ENCODE peak calls at places on chromosomes 5 and 9, in ten cellular contexts. M is mucosa of descending colon; B is psoas muscle; Y is endodermal cell; A is stomach; X is GM23338; D is GM12878; G is prostate gland; E is CD8-positive, alpha-beta T cell; J is A549. P is an unnamed sample.

GRCh38 chr5:100406640-100407039 is 128.5 kb upstream of the FAM174A start:
- DNase-seq in A (no peak), M (no peak), Y (no peak), D (no peak), E (no peak), X (no peak), J (no peak), B (no peak), G (no peak), P (no peak)

GRCh38 chr5:153767221-153768218 is 271.2 kb downstream of the FAM114A2 start:
- DNase-seq in J (no peak), X (no peak), B (no peak), E (no peak), A (no peak), M (no peak), D (no peak), G (no peak), Y (no peak), P (no peak)

GRCh38 chr5:116536279-116537161 is 38.1 kb downstream of the SEMA6A start:
- DNase-seq in D (no peak), X (no peak), E (no peak), Y (no peak), J (no peak), M (no peak), A (no peak), G (no peak), B (no peak), P (no peak)

GRCh38 chr9:129584136-129584535 is 36.8 kb downstream of the C9orf50 start:
- DNase-seq in E (peak), B (peak), D (peak), M (no peak), A (peak), G (peak), Y (peak), J (peak), X (peak), P (peak)

GRCh38 chr5:156774273-156774672 is 75.8 kb upstream of the PPP1R2B start:
- DNase-seq in Y (no peak), A (no peak), J (no peak), G (no peak), D (no peak), B (no peak), E (no peak), M (no peak), X (no peak), P (no peak)

GRCh38 chr9:108761530-108762347 is 94.0 kb downstream of the ACTL7B start:
- DNase-seq in A (peak), G (peak), E (no peak), J (peak), D (no peak), X (peak), M (no peak), B (peak), Y (peak), P (peak)

GRCh38 chr5:159936686-159937329 is 20.5 kb downstream of the ADRA1B start:
- DNase-seq in M (no peak), B (no peak), Y (peak), G (no peak), D (no peak), A (no peak), X (no peak), J (no peak), E (no peak), P (peak)

GRCh38 chr5:8714197-8714596 is 831.7 kb downstream of the SEMA5A start:
- DNase-seq in B (no peak), J (no peak), D (no peak), A (no peak), M (no peak), Y (no peak), G (no peak), X (no peak), E (no peak), P (no peak)

GRCh38 chr5:94499806-94500205 is 118.6 kb downstream of the KIAA0825 start:
- DNase-seq in E (no peak), J (no peak), A (no peak), D (no peak), B (no peak), M (no peak), G (no peak), Y (no peak), X (no peak), P (no peak)

GRCh38 chr5:41796061-41796460 is 74.2 kb downstream of the OXCT1 start:
- DNase-seq in X (no peak), A (no peak), B (no peak), M (no peak), G (no peak), Y (no peak), D (no peak), J (no peak), E (no peak), P (no peak)

GRCh38 chr5:143182901-143183820 is 220.3 kb downstream of the NR3C1 start:
- DNase-seq in M (no peak), A (peak), E (no peak), B (peak), J (no peak), G (no peak), X (no peak), D (peak), Y (no peak), P (no peak)

GRCh38 chr5:162227075-162227474 is 159.5 kb downstream of the GABRG2 start:
- DNase-seq in X (peak), B (no peak), E (no peak), D (no peak), G (no peak), J (no peak), Y (peak), A (no peak), M (no peak), P (no peak)

DNA sequence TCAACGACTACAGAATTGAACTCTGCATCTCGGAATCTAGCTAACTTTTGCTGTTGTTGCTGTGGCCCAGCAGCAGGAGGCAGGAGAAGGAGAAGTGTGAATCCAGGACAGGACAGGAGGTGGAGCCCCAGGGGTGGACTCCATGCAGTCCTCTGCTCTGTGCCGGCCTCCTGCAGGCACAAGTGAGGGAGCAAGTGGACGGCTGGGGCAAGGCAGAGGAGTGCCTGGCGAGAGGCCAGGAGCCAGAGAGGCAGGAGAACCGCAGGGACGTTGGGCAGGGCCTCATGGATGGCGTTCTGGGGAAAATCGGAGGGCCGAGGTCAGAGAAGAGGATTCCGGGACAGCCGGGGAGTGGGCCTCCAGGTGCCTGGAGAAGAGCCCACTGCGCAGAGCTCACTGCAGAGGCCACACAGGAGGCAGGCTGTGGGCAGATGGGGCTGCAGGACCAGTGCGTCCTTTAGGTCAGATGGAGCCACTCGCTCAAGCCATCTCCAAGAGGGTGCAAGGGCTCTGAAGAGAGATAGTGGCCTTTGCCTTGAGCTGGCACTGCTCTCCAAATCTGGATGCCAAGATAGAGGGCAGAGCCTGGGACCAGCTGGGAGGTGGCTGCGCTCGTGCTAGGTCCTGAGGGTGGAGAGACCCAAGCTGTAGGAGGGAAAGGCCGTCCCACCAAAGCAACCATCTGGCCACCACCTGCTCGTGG is 214.0 kb downstream of the FANCC start:
- DNase-seq in J (no peak), D (no peak), E (no peak), G (no peak), M (no peak), B (no peak), A (no peak), X (peak), Y (peak), P (no peak)
- TF ChIP-seq CTCF in J (no peak), D (no peak), E (no peak), G (no peak), M (no peak), B (no peak), A (no peak), X (peak), Y (peak), P (peak)

GRCh38 chr9:70421020-70421271 is 6.5 kb upstream of the KLF9 start:
- DNase-seq in E (no peak), D (no peak), M (no peak), G (no peak), Y (no peak), A (no peak), X (no peak), J (no peak), B (no peak), P (no peak)

GRCh38 chr9:70420267-70421019 is 6.0 kb upstream of the KLF9 start:
- DNase-seq in D (no peak), E (peak), M (peak), Y (peak), J (peak), B (peak), A (peak), G (peak), X (peak), P (peak)

GRCh38 chr9:70422371-70423043 is 8.1 kb upstream of the KLF9 start:
- DNase-seq in J (no peak), D (no peak), G (no peak), X (no peak), B (no peak), A (no peak), M (no peak), E (no peak), Y (no peak), P (no peak)

GRCh38 chr9:70419546-70420266 is 5.2 kb upstream of the KLF9 start:
- DNase-seq in A (peak), E (peak), J (peak), D (peak), X (peak), Y (peak), M (peak), G (peak), B (peak), P (peak)

GRCh38 chr9:70421272-70422180 is 7.1 kb upstream of the KLF9 start:
- DNase-seq in J (no peak), X (peak), G (no peak), A (no peak), Y (no peak), D (no peak), B (no peak), E (no peak), M (no peak), P (no peak)
- H3K4me3 ChIP-seq in J (peak), X (peak), G (peak), A (peak), Y (peak), D (no peak), B (peak), E (peak), M (no peak), P (no peak)

GRCh38 chr5:96935556-96936430 is at the start of gene LNPEP:
- DNase-seq in E (peak), M (peak), G (peak), Y (peak), A (peak), X (peak), D (peak), J (peak), B (peak), P (peak)

GRCh38 chr5:96934291-96934694 is 1.6 kb upstream of the LNPEP start:
- DNase-seq in D (no peak), J (no peak), X (no peak), A (no peak), G (peak), Y (no peak), B (no peak), M (no peak), E (no peak), P (no peak)

GRCh38 chr5:96936431-96937221 is 746 bp downstream of the LNPEP start:
- DNase-seq in Y (peak), G (peak), A (peak), J (peak), M (peak), D (no peak), X (peak), B (peak), E (peak), P (peak)

GRCh38 chr5:96933764-96934163 is 2.1 kb upstream of the LNPEP start:
- DNase-seq in D (no peak), A (no peak), J (no peak), B (no peak), X (no peak), M (no peak), E (no peak), G (no peak), Y (no peak), P (peak)

DNA sequence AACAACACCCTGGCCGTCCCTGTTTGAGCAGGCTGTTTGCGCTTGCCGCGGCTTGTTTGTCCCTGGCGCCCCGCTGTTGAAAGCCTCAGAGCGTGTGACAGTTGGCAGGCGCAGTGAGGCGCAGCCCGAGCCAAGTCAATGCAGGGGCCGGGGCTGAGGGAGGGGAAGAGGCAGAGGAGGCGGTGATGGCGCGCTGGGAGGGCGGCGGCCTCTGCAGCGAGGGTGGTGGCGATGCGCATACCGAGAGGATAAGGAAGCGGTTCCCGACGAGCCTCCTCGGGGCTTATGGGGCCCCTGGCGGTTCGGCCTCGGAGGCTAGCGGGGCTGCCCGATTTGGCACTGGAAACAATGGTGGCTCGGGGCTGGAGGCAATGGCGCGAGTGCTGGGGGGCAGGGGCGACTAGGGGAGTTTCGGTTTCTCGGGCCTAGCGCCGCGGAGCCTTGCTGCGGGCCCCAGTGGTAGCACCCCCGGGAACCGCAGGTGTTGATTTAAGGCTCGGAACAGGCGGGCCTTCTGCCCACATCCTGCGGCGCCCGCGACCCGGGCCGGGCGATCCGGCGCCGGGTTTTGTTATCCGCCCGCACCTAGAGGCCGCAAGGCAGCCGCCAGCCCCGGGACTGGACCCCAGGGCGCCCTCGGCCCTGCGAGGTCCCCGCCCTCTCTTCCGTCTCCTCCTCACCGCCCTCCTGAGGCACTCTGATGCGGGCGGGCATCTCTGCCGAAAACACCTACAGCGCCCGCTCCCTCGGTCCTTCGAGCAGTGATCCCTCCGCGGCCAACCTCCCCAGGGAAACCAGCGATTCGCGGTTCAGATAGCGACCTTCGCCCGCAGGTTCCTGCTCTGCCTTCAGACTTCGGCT is 955 bp upstream of the LNPEP start:
- DNase-seq in D (peak), G (peak), X (peak), Y (peak), A (peak), E (peak), M (peak), B (peak), J (peak), P (peak)
- TF ChIP-seq CTCF in D (no peak), G (peak), X (no peak), Y (peak), A (no peak), E (no peak), M (no peak), B (no peak), J (no peak), P (no peak)

DNA sequence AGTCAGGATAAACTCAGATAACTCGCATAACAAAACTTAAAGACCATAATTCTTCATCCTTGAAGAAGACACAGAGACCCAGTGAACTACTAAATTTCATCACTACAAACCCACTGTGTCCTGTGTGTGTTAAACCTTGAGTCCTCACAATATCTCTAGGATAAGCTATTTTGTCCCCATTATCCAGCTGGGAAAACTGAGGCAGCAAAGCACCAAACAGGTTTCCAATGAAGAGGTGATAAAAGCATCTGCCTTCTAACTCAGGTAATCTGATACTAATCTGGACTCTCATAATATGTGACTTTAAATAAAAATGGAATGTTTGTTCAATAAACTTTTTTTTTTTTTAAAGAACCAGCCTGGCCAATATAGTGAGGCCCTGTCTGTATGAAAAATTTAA is 62.7 kb upstream of the PPP2CA start:
- DNase-seq in Y (no peak), D (no peak), E (no peak), B (no peak), A (no peak), J (no peak), X (no peak), G (no peak), M (no peak), P (no peak)
- H3K4me3 ChIP-seq in Y (no peak), D (no peak), E (no peak), B (no peak), A (no peak), J (no peak), X (no peak), G (no peak), M (no peak), P (no peak)

GRCh38 chr5:61816585-61817450 is 484.8 kb downstream of the ZSWIM6 start:
- DNase-seq in Y (no peak), M (no peak), X (no peak), B (no peak), E (no peak), D (no peak), G (no peak), J (no peak), A (no peak), P (peak)

GRCh38 chr5:61817472-61818326 is 485.6 kb downstream of the ZSWIM6 start:
- DNase-seq in B (no peak), A (peak), X (peak), Y (peak), G (peak), J (peak), D (no peak), M (no peak), E (no peak), P (peak)

GRCh38 chr5:61816146-61816545 is 484.1 kb downstream of the ZSWIM6 start:
- DNase-seq in G (no peak), D (no peak), X (no peak), J (no peak), A (no peak), M (no peak), B (no peak), E (no peak), Y (no peak), P (no peak)

GRCh38 chr5:61813361-61813760 is 481.3 kb downstream of the ZSWIM6 start:
- DNase-seq in E (no peak), Y (no peak), J (no peak), D (no peak), A (no peak), X (no peak), B (no peak), M (no peak), G (no peak), P (peak)

GRCh38 chr5:61815343-61815742 is 483.3 kb downstream of the ZSWIM6 start:
- DNase-seq in G (no peak), X (no peak), Y (no peak), M (no peak), E (no peak), B (no peak), A (no peak), D (no peak), J (no peak), P (no peak)
- TF ChIP-seq CTCF in G (no peak), X (no peak), Y (no peak), M (no peak), E (no peak), B (no peak), A (no peak), D (no peak), J (no peak), P (no peak)

GRCh38 chr9:3277200-3277599 is 248.6 kb downstream of the RFX3 start:
- DNase-seq in G (no peak), D (no peak), E (no peak), J (no peak), B (no peak), M (no peak), Y (no peak), A (no peak), X (no peak), P (no peak)
- H3K4me3 ChIP-seq in G (no peak), D (no peak), E (no peak), J (no peak), B (no peak), M (no peak), Y (no peak), A (no peak), X (no peak), P (no peak)

GRCh38 chr5:168292783-168293696 is 1.6 kb downstream of the WWC1 start:
- DNase-seq in B (no peak), A (no peak), X (peak), D (no peak), G (no peak), J (no peak), E (no peak), Y (peak), M (no peak), P (no peak)

GRCh38 chr5:168290902-168291280 is 554 bp upstream of the WWC1 start:
- DNase-seq in A (no peak), Y (no peak), M (no peak), G (no peak), B (no peak), J (no peak), X (peak), D (no peak), E (no peak), P (no peak)

GRCh38 chr5:168291281-168291960 is at the start of gene WWC1:
- DNase-seq in A (peak), B (peak), Y (peak), J (peak), D (peak), G (peak), X (peak), M (peak), E (peak), P (peak)

GRCh38 chr5:168295574-168296201 is 4.2 kb downstream of the WWC1 start:
- DNase-seq in G (peak), D (no peak), X (peak), A (peak), E (no peak), J (peak), B (no peak), M (no peak), Y (peak), P (peak)

GRCh38 chr5:168291961-168292782 is 727 bp downstream of the WWC1 start:
- DNase-seq in M (peak), D (no peak), B (no peak), A (no peak), X (peak), E (no peak), Y (peak), J (no peak), G (no peak), P (no peak)
- TF ChIP-seq CTCF in M (no peak), D (peak), B (no peak), A (no peak), X (peak), E (no peak), Y (peak), J (no peak), G (no peak), P (peak)

GRCh38 chr9:127777368-127777960 is 1.0 kb downstream of the SH2D3C start:
- DNase-seq in Y (no peak), E (no peak), X (no peak), B (no peak), G (no peak), A (no peak), M (peak), J (no peak), D (no peak), P (no peak)
- H3K4me3 ChIP-seq in Y (no peak), E (peak), X (no peak), B (peak), G (no peak), A (peak), M (peak), J (no peak), D (peak), P (no peak)

DNA sequence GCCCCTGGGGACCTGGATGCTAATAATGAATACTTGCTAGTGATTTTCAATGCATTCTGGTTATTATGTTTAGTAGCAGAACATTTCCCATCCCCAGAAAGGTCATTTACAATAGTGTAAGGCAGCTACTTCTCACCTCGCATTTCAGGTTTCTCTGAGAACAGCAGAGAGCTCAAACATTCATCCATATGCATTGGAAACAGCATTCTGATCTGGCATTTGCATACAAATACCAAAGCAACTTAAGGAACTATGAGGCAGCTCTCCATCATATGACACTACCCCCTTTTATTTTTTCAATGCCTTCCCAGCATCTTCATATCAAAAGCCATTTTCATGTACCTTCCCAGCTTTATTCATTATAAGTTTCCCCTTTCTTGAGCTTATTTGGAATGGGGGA is 6.4 kb downstream of the PPP2R2B start:
- DNase-seq in G (no peak), Y (no peak), X (peak), M (no peak), B (no peak), D (no peak), J (no peak), E (no peak), A (no peak), P (no peak)
- TF ChIP-seq CTCF in G (no peak), Y (no peak), X (no peak), M (no peak), B (no peak), D (no peak), J (no peak), E (no peak), A (no peak), P (no peak)

P was measured in bronchial epithelial cell.